ENCODE peak calls at places on chromosomes 6 and 20, in four cellular contexts. One of them, this sample, is unnamed.

GRCh38 chr20:60845146-60845545 is 406.9 kb upstream of the CDH4 start:
- DNase-seq in GM12878: no peak
- DNase-seq in HCT116: no peak
- DNase-seq in H1: no peak
- DNase-seq in this sample: no peak

GRCh38 chr6:25156123-25156522 is 123.1 kb upstream of the CARMIL1 start:
- DNase-seq in HCT116: no peak
- DNase-seq in H1: no peak
- DNase-seq in GM12878: no peak
- DNase-seq in this sample: no peak

GRCh38 chr20:3728354-3728753 is 4.1 kb upstream of the HSPA12B start:
- DNase-seq in HCT116: no peak
- DNase-seq in H1: no peak
- DNase-seq in GM12878: no peak
- DNase-seq in this sample: no peak

GRCh38 chr20:18615020-18615652 is 27.3 kb downstream of the DTD1 start:
- DNase-seq in GM12878: no peak
- DNase-seq in H1: no peak
- DNase-seq in HCT116: no peak
- DNase-seq in this sample: no peak

GRCh38 chr6:170434114-170434820 is 118.8 kb downstream of the PSMB1 start:
- DNase-seq in H1: no peak
- DNase-seq in HCT116: no peak
- DNase-seq in GM12878: no peak
- DNase-seq in this sample: no peak

GRCh38 chr20:35517125-35517524 is 12.3 kb downstream of the C20orf173 start:
- DNase-seq in GM12878: no peak
- DNase-seq in H1: no peak
- DNase-seq in HCT116: no peak
- DNase-seq in this sample: no peak

GRCh38 chr6:166258854-166259276 is 49.3 kb downstream of the PRR18 start:
- DNase-seq in H1: no peak
- DNase-seq in HCT116: no peak
- DNase-seq in GM12878: no peak
- DNase-seq in this sample: no peak

GRCh38 chr6:14647311-14647710 is 529.7 kb downstream of the CD83 start:
- DNase-seq in GM12878: no peak
- DNase-seq in H1: no peak
- DNase-seq in HCT116: no peak
- DNase-seq in this sample: no peak

GRCh38 chr6:149847943-149848267 is 16.3 kb downstream of the LRP11 start:
- DNase-seq in HCT116: no peak
- DNase-seq in H1: no peak
- DNase-seq in GM12878: no peak
- DNase-seq in this sample: no peak

GRCh38 chr6:165308926-165309731 is at the start of gene C6orf118:
- DNase-seq in H1: peak
- DNase-seq in HCT116: no peak
- DNase-seq in GM12878: no peak
- DNase-seq in this sample: no peak

GRCh38 chr6:108365488-108365887 is 70.6 kb downstream of the AFG1L start:
- DNase-seq in H1: no peak
- DNase-seq in GM12878: no peak
- DNase-seq in HCT116: no peak
- DNase-seq in this sample: no peak

GRCh38 chr6:32244270-32244669 is 20.4 kb upstream of the NOTCH4 start:
- DNase-seq in H1: no peak
- DNase-seq in GM12878: no peak
- DNase-seq in HCT116: no peak
- DNase-seq in this sample: no peak

GRCh38 chr6:115976321-115976870 is 84.3 kb downstream of the FRK start:
- DNase-seq in H1: no peak
- DNase-seq in GM12878: no peak
- DNase-seq in HCT116: no peak
- DNase-seq in this sample: no peak

GRCh38 chr6:83927470-83927869 is 68.0 kb downstream of the CYB5R4 start:
- DNase-seq in HCT116: no peak
- DNase-seq in GM12878: no peak
- DNase-seq in H1: no peak
- DNase-seq in this sample: no peak

GRCh38 chr6:83708546-83708969 is 343 bp downstream of the SNAP91 start:
- DNase-seq in H1: peak
- DNase-seq in GM12878: no peak
- DNase-seq in HCT116: no peak
- DNase-seq in this sample: no peak

GRCh38 chr6:34132486-34133185 is 13.3 kb downstream of the GRM4 start:
- DNase-seq in GM12878: no peak
- DNase-seq in H1: no peak
- DNase-seq in HCT116: no peak
- DNase-seq in this sample: no peak

GRCh38 chr6:142802124-142802523 is 142.9 kb downstream of the HIVEP2 start:
- DNase-seq in HCT116: peak
- DNase-seq in H1: no peak
- DNase-seq in GM12878: no peak
- DNase-seq in this sample: peak

GRCh38 chr6:34468378-34468892 is 2.6 kb downstream of the PACSIN1 start:
- DNase-seq in H1: no peak
- DNase-seq in GM12878: peak
- DNase-seq in HCT116: no peak
- DNase-seq in this sample: no peak

GRCh38 chr6:108423982-108424695 is 129.3 kb downstream of the AFG1L start:
- DNase-seq in H1: no peak
- DNase-seq in HCT116: no peak
- DNase-seq in GM12878: no peak
- DNase-seq in this sample: no peak

GRCh38 chr6:166478782-166479592 is 96.2 kb upstream of the MPC1 start:
- DNase-seq in H1: no peak
- DNase-seq in HCT116: no peak
- DNase-seq in GM12878: no peak
- DNase-seq in this sample: no peak

GRCh38 chr6:90386796-90387390 is 90.2 kb upstream of the BACH2 start:
- DNase-seq in GM12878: no peak
- DNase-seq in H1: no peak
- DNase-seq in HCT116: no peak
- DNase-seq in this sample: no peak

DNA sequence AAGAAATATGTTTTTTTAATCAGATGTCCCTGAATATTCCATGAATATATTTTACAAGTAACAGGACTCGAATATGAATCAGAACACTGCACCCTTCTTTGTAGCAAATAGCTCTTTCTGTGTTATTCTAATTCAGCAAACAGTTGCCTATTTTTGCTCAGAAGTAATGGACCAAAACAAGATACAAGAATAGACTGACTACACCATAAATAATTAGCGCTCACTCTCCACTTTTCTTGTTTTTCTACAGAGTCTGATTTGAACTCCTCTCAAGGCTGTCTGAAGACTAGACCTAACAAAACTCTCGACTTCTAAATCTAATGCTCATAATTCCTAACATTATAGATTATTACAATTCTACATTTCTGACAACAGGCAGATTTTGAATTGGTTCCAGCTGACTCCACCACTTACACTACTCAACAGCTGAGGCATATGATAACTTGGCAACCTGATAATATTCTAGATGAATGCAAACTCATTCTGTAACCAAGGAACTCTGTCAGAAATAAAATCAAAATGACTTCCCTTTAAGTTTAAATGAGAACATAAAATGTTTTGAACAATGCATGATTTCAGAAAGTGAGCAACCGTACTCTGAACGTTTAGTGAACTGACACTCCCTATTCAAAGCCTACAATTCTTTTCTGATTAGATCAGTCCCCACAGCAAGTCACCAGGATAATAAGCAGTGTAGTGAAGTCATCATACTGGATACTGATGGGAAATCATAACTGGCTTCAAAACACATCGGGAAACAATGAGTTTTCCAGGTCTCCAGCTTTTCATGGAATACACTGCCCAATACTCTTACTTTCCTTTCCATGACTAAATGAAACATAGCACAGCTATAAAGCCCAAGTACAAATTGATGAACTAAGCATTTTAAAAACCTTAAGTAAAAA is 114.2 kb upstream of the BEND6 start:
- DNase-seq in H1: no peak
- DNase-seq in HCT116: no peak
- DNase-seq in GM12878: no peak
- DNase-seq in this sample: peak
- TF ChIP-seq SIN3A in H1: no peak
- TF ChIP-seq SIN3A in HCT116: no peak
- TF ChIP-seq SIN3A in GM12878: no peak
- TF ChIP-seq SIN3A in this sample: no peak

DNA sequence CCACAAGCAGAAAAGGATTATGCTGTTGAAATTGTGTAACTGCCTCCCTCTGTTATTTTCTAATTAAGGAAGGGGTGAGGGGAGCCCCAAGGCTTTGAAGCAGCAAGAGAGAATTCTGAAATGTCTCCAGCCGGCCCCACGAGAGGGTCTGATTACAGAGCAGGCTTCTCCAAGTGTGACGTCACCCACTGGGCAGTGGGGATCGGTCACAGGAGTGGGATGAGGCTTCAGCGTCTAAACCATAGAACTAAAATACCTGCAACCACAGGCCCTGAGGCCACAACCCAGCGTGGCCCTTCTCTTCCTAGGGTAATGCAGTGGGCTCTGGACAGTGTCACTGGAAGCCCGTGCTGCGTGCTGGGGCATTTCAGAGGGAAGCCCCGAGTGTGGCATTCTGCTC is 38.6 kb upstream of the APCDD1L start:
- DNase-seq in H1: no peak
- DNase-seq in HCT116: no peak
- DNase-seq in GM12878: no peak
- DNase-seq in this sample: no peak
- TF ChIP-seq SIN3A in H1: no peak
- TF ChIP-seq SIN3A in HCT116: no peak
- TF ChIP-seq SIN3A in GM12878: no peak
- TF ChIP-seq SIN3A in this sample: no peak

DNA sequence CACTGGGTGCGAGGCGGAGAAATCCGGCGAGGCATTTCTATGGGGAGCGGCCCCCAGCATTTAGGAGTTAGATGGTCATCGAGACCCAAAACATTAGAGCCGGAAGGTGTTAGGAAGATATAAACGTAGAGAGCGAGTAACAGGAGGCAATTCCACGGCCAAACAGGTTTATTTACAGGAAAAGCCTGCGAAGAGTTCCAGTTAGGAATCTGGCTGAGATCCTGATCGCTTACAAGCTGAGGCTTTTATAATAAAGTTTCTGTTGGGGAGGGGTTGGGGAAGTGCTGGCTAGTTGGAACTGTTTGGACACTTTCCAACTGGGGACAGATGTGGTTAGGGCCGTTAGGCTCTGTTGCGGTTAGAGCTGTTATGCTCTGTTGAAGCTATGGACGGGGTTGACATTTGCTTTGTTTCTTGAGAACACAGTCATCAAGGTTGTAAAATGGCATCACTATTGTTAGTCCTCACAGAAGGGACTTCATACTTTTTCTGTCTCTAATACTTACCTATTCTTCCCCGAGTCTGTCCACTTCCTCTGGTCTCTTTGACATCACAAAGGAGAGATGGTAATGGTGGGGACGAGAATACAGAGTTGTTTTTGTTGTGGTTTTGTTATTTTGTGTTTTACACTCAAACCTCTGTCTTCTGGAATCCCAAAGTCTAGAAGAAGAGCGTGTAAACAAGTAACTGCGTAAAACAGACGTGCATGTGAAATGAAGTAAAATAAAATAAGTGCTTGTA is 506 bp upstream of the ZSCAN31 start:
- DNase-seq in H1: no peak
- DNase-seq in GM12878: peak
- DNase-seq in HCT116: no peak
- DNase-seq in this sample: no peak
- TF ChIP-seq SIN3A in H1: no peak
- TF ChIP-seq SIN3A in GM12878: no peak
- TF ChIP-seq SIN3A in HCT116: no peak
- TF ChIP-seq SIN3A in this sample: no peak

DNA sequence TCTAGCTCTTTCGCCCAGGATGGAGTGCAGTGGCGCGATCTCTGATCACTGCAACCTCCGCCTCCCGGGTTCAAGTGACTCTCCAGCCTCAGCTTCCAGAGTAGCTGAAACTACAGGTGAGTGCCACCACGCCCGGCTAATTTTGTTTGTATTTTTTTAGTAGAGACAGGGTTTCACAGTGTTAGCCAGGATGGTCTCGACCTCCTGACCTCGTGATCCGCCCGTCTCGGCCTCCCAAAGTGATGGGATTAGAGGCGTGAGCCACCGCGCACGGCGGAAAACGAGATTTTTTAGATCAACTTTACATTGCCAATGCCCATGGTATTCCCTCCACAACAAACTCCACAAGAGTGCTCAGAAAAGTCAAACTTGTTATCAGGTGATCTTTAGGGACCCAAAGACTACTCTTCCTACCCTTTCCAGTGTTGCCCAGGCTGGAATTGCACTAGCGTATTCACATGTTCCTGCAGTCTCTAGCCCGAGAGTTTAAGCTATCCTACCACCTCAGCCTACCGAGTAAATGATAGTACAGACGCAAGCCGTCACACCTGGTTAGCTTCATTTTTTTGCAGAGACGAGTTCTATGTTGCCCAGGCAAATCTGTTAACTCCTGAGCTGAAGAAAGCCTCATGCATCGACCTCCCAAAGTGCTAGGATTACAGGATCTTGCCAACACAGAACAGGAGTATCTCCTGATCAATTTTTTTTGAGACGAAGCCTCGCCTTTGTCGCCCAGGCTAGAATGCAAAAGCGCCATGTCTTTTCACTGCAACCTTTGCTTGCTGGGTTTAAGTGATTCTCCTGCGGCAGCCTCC is 128.2 kb downstream of the HFE start:
- DNase-seq in HCT116: no peak
- DNase-seq in H1: no peak
- DNase-seq in GM12878: no peak
- DNase-seq in this sample: no peak
- TF ChIP-seq SIN3A in HCT116: no peak
- TF ChIP-seq SIN3A in H1: no peak
- TF ChIP-seq SIN3A in GM12878: no peak
- TF ChIP-seq SIN3A in this sample: no peak

GRCh38 chr6:77454386-77454785 is 8.9 kb downstream of the HTR1B start:
- DNase-seq in GM12878: no peak
- DNase-seq in HCT116: no peak
- DNase-seq in H1: no peak
- DNase-seq in this sample: no peak
- TF ChIP-seq SIN3A in GM12878: no peak
- TF ChIP-seq SIN3A in HCT116: no peak
- TF ChIP-seq SIN3A in H1: no peak
- TF ChIP-seq SIN3A in this sample: no peak

DNA sequence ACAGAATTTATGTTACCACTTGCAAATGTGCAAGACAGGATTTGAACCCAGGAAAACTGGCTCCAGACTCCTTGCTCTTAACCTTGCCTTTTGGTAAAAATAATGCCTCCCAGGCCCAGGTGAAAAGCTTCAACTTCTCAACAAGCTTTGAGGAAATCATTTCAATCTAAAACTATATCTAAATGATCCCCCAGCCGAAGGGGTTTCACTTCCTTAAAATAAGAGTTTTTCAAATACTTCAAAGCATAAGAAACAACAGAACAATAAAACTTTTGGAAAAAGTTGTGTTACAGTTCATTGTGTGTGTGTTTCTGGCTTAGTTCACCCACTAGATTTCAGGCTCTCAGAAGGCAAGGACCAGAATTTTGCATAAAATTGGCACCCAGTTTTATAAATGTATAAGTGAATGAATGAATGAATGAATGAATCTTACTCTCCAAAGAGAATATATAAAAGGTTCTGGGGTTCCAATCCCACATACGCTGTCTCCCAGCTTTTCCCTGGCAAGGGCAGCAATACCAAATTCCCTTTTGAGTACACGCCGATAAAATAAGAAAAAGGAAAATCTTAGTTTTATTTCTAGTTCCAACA is 5.4 kb downstream of the OR2H2 start:
- DNase-seq in HCT116: no peak
- DNase-seq in H1: no peak
- DNase-seq in GM12878: no peak
- DNase-seq in this sample: no peak
- TF ChIP-seq SIN3A in HCT116: no peak
- TF ChIP-seq SIN3A in H1: no peak
- TF ChIP-seq SIN3A in GM12878: no peak
- TF ChIP-seq SIN3A in this sample: no peak

This sample was measured in Panc1.